ENCODE peak calls at places on chromosome 21, in five cellular contexts. One of them, this sample, is unnamed.
A peak's percentile ranks its signal among the peaks of the same experiment; 100 is the strongest.

GRCh38 chr21:33985117-33986050 is 69.8 kb upstream of the ATP5PO start:
- DNase-seq in non-pigmented ciliary epithelial cell: no peak
- DNase-seq in GM10248: no peak
- DNase-seq in OCI-M1: no peak
- DNase-seq in HT-29: no peak
- DNase-seq in this sample: no peak

GRCh38 chr21:35427320-35428040 is 378.4 kb upstream of the RUNX1 start:
- DNase-seq in non-pigmented ciliary epithelial cell: no peak
- DNase-seq in OCI-M1: no peak
- DNase-seq in GM10248: no peak
- DNase-seq in HT-29: no peak
- DNase-seq in this sample: no peak

GRCh38 chr21:17731554-17731953 is 87.6 kb downstream of the C21orf91 start:
- DNase-seq in OCI-M1: no peak
- DNase-seq in non-pigmented ciliary epithelial cell: no peak
- DNase-seq in HT-29: no peak
- DNase-seq in GM10248: no peak
- DNase-seq in this sample: no peak

GRCh38 chr21:36946949-36947371 is 19.5 kb downstream of the HLCS start:
- DNase-seq in OCI-M1: no peak
- DNase-seq in HT-29: no peak
- DNase-seq in non-pigmented ciliary epithelial cell: no peak
- DNase-seq in GM10248: no peak
- DNase-seq in this sample: no peak

GRCh38 chr21:39788383-39788782 is 43.4 kb downstream of the IGSF5 start:
- DNase-seq in non-pigmented ciliary epithelial cell: peak; percentile 78
- DNase-seq in GM10248: no peak
- DNase-seq in OCI-M1: peak; percentile 75
- DNase-seq in HT-29: peak; percentile 67
- DNase-seq in this sample: peak; percentile 83

GRCh38 chr21:14382486-14382834 is 486 bp downstream of the HSPA13 start:
- DNase-seq in non-pigmented ciliary epithelial cell: peak; percentile 1
- DNase-seq in HT-29: no peak
- DNase-seq in OCI-M1: peak; percentile 61
- DNase-seq in GM10248: no peak
- DNase-seq in this sample: no peak

GRCh38 chr21:45589686-45590245 is 47.5 kb upstream of the SLC19A1 start:
- DNase-seq in OCI-M1: no peak
- DNase-seq in non-pigmented ciliary epithelial cell: no peak
- DNase-seq in GM10248: no peak
- DNase-seq in HT-29: no peak
- DNase-seq in this sample: no peak

GRCh38 chr21:32093758-32094463 is 184.9 kb downstream of the MIS18A start:
- DNase-seq in non-pigmented ciliary epithelial cell: no peak
- DNase-seq in GM10248: no peak
- DNase-seq in HT-29: no peak
- DNase-seq in OCI-M1: no peak
- DNase-seq in this sample: no peak

GRCh38 chr21:41166947-41167346 is 1.0 kb upstream of the BACE2 start:
- DNase-seq in non-pigmented ciliary epithelial cell: no peak
- DNase-seq in GM10248: no peak
- DNase-seq in HT-29: no peak
- DNase-seq in OCI-M1: no peak
- DNase-seq in this sample: peak; percentile 13

GRCh38 chr21:44456915-44457736 is 1.8 kb downstream of the LRRC3 start:
- DNase-seq in GM10248: no peak
- DNase-seq in OCI-M1: no peak
- DNase-seq in non-pigmented ciliary epithelial cell: no peak
- DNase-seq in HT-29: no peak
- DNase-seq in this sample: no peak

GRCh38 chr21:37207441-37208009 is 59.6 kb downstream of the VPS26C start:
- DNase-seq in HT-29: peak; percentile 12
- DNase-seq in non-pigmented ciliary epithelial cell: no peak
- DNase-seq in OCI-M1: peak; percentile 76
- DNase-seq in GM10248: peak; percentile 67
- DNase-seq in this sample: no peak

GRCh38 chr21:36188081-36188681 is 31.6 kb downstream of the DOP1B start:
- DNase-seq in OCI-M1: no peak
- DNase-seq in HT-29: peak; percentile 77
- DNase-seq in GM10248: no peak
- DNase-seq in non-pigmented ciliary epithelial cell: no peak
- DNase-seq in this sample: no peak

GRCh38 chr21:42111811-42112210 is 40.7 kb downstream of the UMODL1 start:
- DNase-seq in GM10248: no peak
- DNase-seq in OCI-M1: no peak
- DNase-seq in non-pigmented ciliary epithelial cell: no peak
- DNase-seq in HT-29: no peak
- DNase-seq in this sample: no peak

GRCh38 chr21:45353200-45353599 is 51.8 kb upstream of the COL18A1 start:
- DNase-seq in OCI-M1: no peak
- DNase-seq in GM10248: no peak
- DNase-seq in non-pigmented ciliary epithelial cell: no peak
- DNase-seq in HT-29: no peak
- DNase-seq in this sample: no peak

GRCh38 chr21:43663033-43663432 is 3.7 kb downstream of the RRP1B start:
- DNase-seq in GM10248: no peak
- DNase-seq in non-pigmented ciliary epithelial cell: no peak
- DNase-seq in HT-29: no peak
- DNase-seq in OCI-M1: no peak
- DNase-seq in this sample: no peak

GRCh38 chr21:31098576-31099005 is 60.3 kb upstream of the KRTAP19-8 start:
- DNase-seq in GM10248: peak; percentile 67
- DNase-seq in OCI-M1: peak; percentile 50
- DNase-seq in non-pigmented ciliary epithelial cell: no peak
- DNase-seq in HT-29: peak; percentile 32
- DNase-seq in this sample: peak; percentile 85

GRCh38 chr21:33196956-33197374 is 32.8 kb upstream of the IFNAR2 start:
- DNase-seq in non-pigmented ciliary epithelial cell: no peak
- DNase-seq in OCI-M1: peak; percentile 89
- DNase-seq in HT-29: peak; percentile 78
- DNase-seq in GM10248: peak; percentile 49
- DNase-seq in this sample: peak; percentile 68

GRCh38 chr21:36545776-36546511 is 66.0 kb upstream of the CLDN14 start:
- DNase-seq in non-pigmented ciliary epithelial cell: no peak
- DNase-seq in GM10248: no peak
- DNase-seq in HT-29: no peak
- DNase-seq in OCI-M1: peak; percentile 48
- DNase-seq in this sample: no peak

GRCh38 chr21:34771512-34772028 is 102.8 kb downstream of the CLIC6 start:
- DNase-seq in non-pigmented ciliary epithelial cell: no peak
- DNase-seq in HT-29: peak; percentile 35
- DNase-seq in OCI-M1: peak; percentile 74
- DNase-seq in GM10248: no peak
- DNase-seq in this sample: no peak

GRCh38 chr21:43958364-43959158 is 53.5 kb upstream of the TRAPPC10 start:
- DNase-seq in non-pigmented ciliary epithelial cell: no peak
- DNase-seq in GM10248: no peak
- DNase-seq in OCI-M1: no peak
- DNase-seq in HT-29: no peak
- DNase-seq in this sample: no peak

GRCh38 chr21:25967566-25968438 is 202.8 kb downstream of the APP start:
- DNase-seq in GM10248: peak; percentile 43
- DNase-seq in OCI-M1: peak; percentile 64
- DNase-seq in non-pigmented ciliary epithelial cell: no peak
- DNase-seq in HT-29: no peak
- DNase-seq in this sample: no peak

GRCh38 chr21:43622796-43623195 is 36.5 kb downstream of the HSF2BP start:
- DNase-seq in HT-29: no peak
- DNase-seq in non-pigmented ciliary epithelial cell: no peak
- DNase-seq in GM10248: no peak
- DNase-seq in OCI-M1: no peak
- DNase-seq in this sample: no peak

GRCh38 chr21:15063821-15064575 is 802 bp downstream of the NRIP1 start:
- DNase-seq in HT-29: peak; percentile 23
- DNase-seq in OCI-M1: peak; percentile 67
- DNase-seq in GM10248: no peak
- DNase-seq in non-pigmented ciliary epithelial cell: no peak
- DNase-seq in this sample: peak; percentile 54